ENCODE peak calls at places on chromosomes 11 and 22, in five cellular contexts. One of them, this sample, is unnamed.

GRCh38 chr22:41347066-41347859 is 34.5 kb upstream of the TEF start:
- DNase-seq in psoas muscle: no peak
- DNase-seq in GM13976: no peak
- DNase-seq in K562: no peak
- DNase-seq in dorsolateral prefrontal cortex: no peak
- DNase-seq in this sample: no peak

GRCh38 chr11:37504066-37504611 is 906.1 kb upstream of the RAG2 start:
- DNase-seq in psoas muscle: no peak
- DNase-seq in GM13976: peak
- DNase-seq in K562: no peak
- DNase-seq in dorsolateral prefrontal cortex: no peak
- DNase-seq in this sample: peak

GRCh38 chr11:32421992-32422391 is 13.3 kb downstream of the WT1 start:
- DNase-seq in psoas muscle: no peak
- DNase-seq in GM13976: no peak
- DNase-seq in K562: no peak
- DNase-seq in dorsolateral prefrontal cortex: no peak
- DNase-seq in this sample: no peak

GRCh38 chr11:134532176-134532920 is 120.3 kb upstream of the B3GAT1 start:
- DNase-seq in psoas muscle: no peak
- DNase-seq in GM13976: no peak
- DNase-seq in K562: no peak
- DNase-seq in dorsolateral prefrontal cortex: no peak
- DNase-seq in this sample: no peak

GRCh38 chr11:68127791-68128681 is 6.8 kb upstream of the CHKA start:
- DNase-seq in psoas muscle: peak
- DNase-seq in GM13976: peak
- DNase-seq in K562: peak
- DNase-seq in dorsolateral prefrontal cortex: peak
- DNase-seq in this sample: no peak

GRCh38 chr11:64638017-64638664 is 47.1 kb downstream of the SLC22A12 start:
- DNase-seq in psoas muscle: no peak
- DNase-seq in GM13976: no peak
- DNase-seq in K562: no peak
- DNase-seq in dorsolateral prefrontal cortex: peak
- DNase-seq in this sample: no peak

GRCh38 chr11:115930886-115931537 is 426.8 kb upstream of the CADM1 start:
- DNase-seq in psoas muscle: no peak
- DNase-seq in GM13976: no peak
- DNase-seq in K562: no peak
- DNase-seq in dorsolateral prefrontal cortex: no peak
- DNase-seq in this sample: no peak

GRCh38 chr11:1499899-1500298 is 13.3 kb upstream of the MOB2 start:
- DNase-seq in psoas muscle: no peak
- DNase-seq in GM13976: no peak
- DNase-seq in K562: no peak
- DNase-seq in dorsolateral prefrontal cortex: no peak
- DNase-seq in this sample: no peak

GRCh38 chr11:122785156-122785605 is 53.1 kb upstream of the CRTAM start:
- DNase-seq in psoas muscle: no peak
- DNase-seq in GM13976: no peak
- DNase-seq in K562: no peak
- DNase-seq in dorsolateral prefrontal cortex: no peak
- DNase-seq in this sample: no peak

GRCh38 chr11:77375114-77375513 is 73.6 kb upstream of the GDPD4 start:
- DNase-seq in psoas muscle: no peak
- DNase-seq in GM13976: no peak
- DNase-seq in K562: no peak
- DNase-seq in dorsolateral prefrontal cortex: no peak
- DNase-seq in this sample: no peak

GRCh38 chr11:82718841-82719240 is 14.8 kb downstream of the FAM181B start:
- DNase-seq in psoas muscle: no peak
- DNase-seq in GM13976: no peak
- DNase-seq in K562: no peak
- DNase-seq in dorsolateral prefrontal cortex: no peak
- DNase-seq in this sample: no peak

GRCh38 chr11:134261626-134262488 is 8.5 kb downstream of the ACAD8 start:
- DNase-seq in psoas muscle: no peak
- DNase-seq in GM13976: peak
- DNase-seq in K562: peak
- DNase-seq in dorsolateral prefrontal cortex: no peak
- DNase-seq in this sample: peak

GRCh38 chr11:27509953-27510352 is 3.4 kb upstream of the LIN7C start:
- DNase-seq in psoas muscle: no peak
- DNase-seq in GM13976: no peak
- DNase-seq in K562: no peak
- DNase-seq in dorsolateral prefrontal cortex: no peak
- DNase-seq in this sample: no peak

GRCh38 chr22:49297871-49298721 is 529.6 kb downstream of the BRD1 start:
- DNase-seq in psoas muscle: no peak
- DNase-seq in GM13976: no peak
- DNase-seq in K562: no peak
- DNase-seq in dorsolateral prefrontal cortex: no peak
- DNase-seq in this sample: no peak

GRCh38 chr22:40218723-40219294 is 41.1 kb downstream of the TNRC6B start:
- DNase-seq in psoas muscle: no peak
- DNase-seq in GM13976: no peak
- DNase-seq in K562: no peak
- DNase-seq in dorsolateral prefrontal cortex: no peak
- DNase-seq in this sample: no peak

GRCh38 chr22:37045958-37046357 is 5.6 kb upstream of the KCTD17 start:
- DNase-seq in psoas muscle: no peak
- DNase-seq in GM13976: no peak
- DNase-seq in K562: no peak
- DNase-seq in dorsolateral prefrontal cortex: no peak
- DNase-seq in this sample: peak
- TF ChIP-seq CTCF in psoas muscle: no peak
- TF ChIP-seq CTCF in GM13976: peak
- TF ChIP-seq CTCF in K562: peak
- TF ChIP-seq CTCF in dorsolateral prefrontal cortex: peak
- TF ChIP-seq CTCF in this sample: peak

DNA sequence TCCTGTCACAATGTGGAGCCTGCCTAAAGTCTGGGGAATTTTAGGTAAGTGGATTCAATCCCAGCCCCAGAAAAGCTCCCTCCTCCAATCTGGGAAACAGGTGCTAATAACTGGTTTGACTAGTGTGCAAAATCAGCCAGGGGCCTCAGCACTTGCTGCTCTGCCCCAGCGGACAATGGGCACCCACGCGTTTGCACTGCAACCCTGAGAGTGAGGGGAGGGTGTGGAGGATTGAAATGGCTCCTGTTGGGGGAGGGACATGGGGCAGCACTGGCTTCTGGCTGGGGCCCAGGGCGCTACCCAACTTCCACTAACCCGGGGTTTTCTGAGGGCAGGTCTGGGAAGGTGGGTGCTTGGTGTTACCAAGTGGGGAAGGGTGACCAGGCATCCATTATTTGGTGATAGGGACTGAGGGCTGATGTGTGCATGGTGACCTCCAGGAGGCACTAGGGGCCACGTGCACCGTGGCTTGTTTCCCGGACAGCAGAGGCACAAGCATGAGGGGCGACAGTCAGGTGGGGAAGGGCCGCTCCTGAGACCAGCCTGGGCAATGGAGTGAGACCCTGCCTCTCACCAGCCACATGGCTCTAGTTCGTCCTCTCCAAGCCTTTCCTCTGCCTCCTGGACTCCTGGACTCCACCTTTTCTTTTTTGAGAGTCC is 4.3 kb upstream of the PNPLA5 start:
- DNase-seq in psoas muscle: no peak
- DNase-seq in GM13976: no peak
- DNase-seq in K562: peak
- DNase-seq in dorsolateral prefrontal cortex: no peak
- DNase-seq in this sample: no peak
- TF ChIP-seq CTCF in psoas muscle: no peak
- TF ChIP-seq CTCF in GM13976: no peak
- TF ChIP-seq CTCF in K562: peak
- TF ChIP-seq CTCF in dorsolateral prefrontal cortex: no peak
- TF ChIP-seq CTCF in this sample: no peak

GRCh38 chr11:72848846-72849466 is 34.7 kb downstream of the ATG16L2 start:
- DNase-seq in psoas muscle: no peak
- DNase-seq in GM13976: peak
- DNase-seq in K562: peak
- DNase-seq in dorsolateral prefrontal cortex: no peak
- DNase-seq in this sample: peak
- TF ChIP-seq CTCF in psoas muscle: peak
- TF ChIP-seq CTCF in GM13976: peak
- TF ChIP-seq CTCF in K562: peak
- TF ChIP-seq CTCF in dorsolateral prefrontal cortex: peak
- TF ChIP-seq CTCF in this sample: peak

DNA sequence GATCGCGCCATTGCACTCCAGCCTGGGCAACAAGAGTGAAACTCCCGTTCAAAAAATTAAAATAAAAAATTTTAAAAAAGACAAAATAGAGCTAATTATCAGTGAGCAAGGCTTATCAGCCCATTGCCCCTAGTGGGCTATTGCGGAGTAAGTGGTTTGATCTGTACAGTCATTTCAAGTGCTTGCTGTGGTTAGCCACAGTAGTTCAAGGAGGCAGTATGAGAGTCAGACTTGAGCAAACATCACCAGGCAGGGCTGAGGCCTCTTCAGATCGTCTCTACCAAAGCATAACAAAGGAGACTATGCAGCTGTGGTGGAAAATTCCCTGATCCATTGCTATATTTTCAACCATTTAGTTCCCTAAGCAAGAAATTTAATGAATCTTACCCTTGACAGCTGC is 4.3 kb upstream of the SBF2 start:
- DNase-seq in psoas muscle: no peak
- DNase-seq in GM13976: peak
- DNase-seq in K562: no peak
- DNase-seq in dorsolateral prefrontal cortex: no peak
- DNase-seq in this sample: peak
- TF ChIP-seq CTCF in psoas muscle: no peak
- TF ChIP-seq CTCF in GM13976: no peak
- TF ChIP-seq CTCF in K562: no peak
- TF ChIP-seq CTCF in dorsolateral prefrontal cortex: no peak
- TF ChIP-seq CTCF in this sample: peak

GRCh38 chr11:72072348-72072747 is 8.0 kb downstream of the NUMA1 start:
- DNase-seq in psoas muscle: no peak
- DNase-seq in GM13976: no peak
- DNase-seq in K562: no peak
- DNase-seq in dorsolateral prefrontal cortex: no peak
- DNase-seq in this sample: peak

GRCh38 chr11:72078477-72078876 is 1.9 kb downstream of the NUMA1 start:
- DNase-seq in psoas muscle: no peak
- DNase-seq in GM13976: no peak
- DNase-seq in K562: no peak
- DNase-seq in dorsolateral prefrontal cortex: no peak
- DNase-seq in this sample: no peak

GRCh38 chr11:72070486-72070885 is 9.9 kb downstream of the NUMA1 start:
- DNase-seq in psoas muscle: no peak
- DNase-seq in GM13976: no peak
- DNase-seq in K562: no peak
- DNase-seq in dorsolateral prefrontal cortex: no peak
- DNase-seq in this sample: no peak

GRCh38 chr11:72075756-72076155 is 4.6 kb downstream of the NUMA1 start:
- DNase-seq in psoas muscle: no peak
- DNase-seq in GM13976: no peak
- DNase-seq in K562: no peak
- DNase-seq in dorsolateral prefrontal cortex: no peak
- DNase-seq in this sample: no peak

DNA sequence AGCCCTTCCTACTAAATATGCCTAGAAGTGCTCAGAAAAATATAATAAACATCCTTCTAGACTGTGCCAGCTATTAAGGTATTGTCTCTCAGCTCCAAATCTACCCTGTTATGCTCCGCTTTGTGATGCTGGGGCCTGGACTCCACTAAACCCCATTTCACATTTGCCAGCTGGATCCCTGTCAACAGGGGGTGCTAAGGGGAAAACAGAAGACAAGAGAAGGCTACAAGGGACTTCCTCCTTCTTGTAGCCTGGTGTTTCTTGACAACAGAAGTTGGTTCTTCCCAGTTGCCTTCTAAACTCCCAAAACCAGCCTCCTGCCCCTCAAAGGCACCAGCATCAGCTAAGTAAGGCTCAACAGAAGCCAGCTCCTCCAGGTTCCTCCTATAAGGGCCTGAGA is 5.2 kb downstream of the NUMA1 start:
- DNase-seq in psoas muscle: no peak
- DNase-seq in GM13976: no peak
- DNase-seq in K562: peak
- DNase-seq in dorsolateral prefrontal cortex: no peak
- DNase-seq in this sample: no peak
- TF ChIP-seq CTCF in psoas muscle: no peak
- TF ChIP-seq CTCF in GM13976: peak
- TF ChIP-seq CTCF in K562: peak
- TF ChIP-seq CTCF in dorsolateral prefrontal cortex: no peak
- TF ChIP-seq CTCF in this sample: no peak

DNA sequence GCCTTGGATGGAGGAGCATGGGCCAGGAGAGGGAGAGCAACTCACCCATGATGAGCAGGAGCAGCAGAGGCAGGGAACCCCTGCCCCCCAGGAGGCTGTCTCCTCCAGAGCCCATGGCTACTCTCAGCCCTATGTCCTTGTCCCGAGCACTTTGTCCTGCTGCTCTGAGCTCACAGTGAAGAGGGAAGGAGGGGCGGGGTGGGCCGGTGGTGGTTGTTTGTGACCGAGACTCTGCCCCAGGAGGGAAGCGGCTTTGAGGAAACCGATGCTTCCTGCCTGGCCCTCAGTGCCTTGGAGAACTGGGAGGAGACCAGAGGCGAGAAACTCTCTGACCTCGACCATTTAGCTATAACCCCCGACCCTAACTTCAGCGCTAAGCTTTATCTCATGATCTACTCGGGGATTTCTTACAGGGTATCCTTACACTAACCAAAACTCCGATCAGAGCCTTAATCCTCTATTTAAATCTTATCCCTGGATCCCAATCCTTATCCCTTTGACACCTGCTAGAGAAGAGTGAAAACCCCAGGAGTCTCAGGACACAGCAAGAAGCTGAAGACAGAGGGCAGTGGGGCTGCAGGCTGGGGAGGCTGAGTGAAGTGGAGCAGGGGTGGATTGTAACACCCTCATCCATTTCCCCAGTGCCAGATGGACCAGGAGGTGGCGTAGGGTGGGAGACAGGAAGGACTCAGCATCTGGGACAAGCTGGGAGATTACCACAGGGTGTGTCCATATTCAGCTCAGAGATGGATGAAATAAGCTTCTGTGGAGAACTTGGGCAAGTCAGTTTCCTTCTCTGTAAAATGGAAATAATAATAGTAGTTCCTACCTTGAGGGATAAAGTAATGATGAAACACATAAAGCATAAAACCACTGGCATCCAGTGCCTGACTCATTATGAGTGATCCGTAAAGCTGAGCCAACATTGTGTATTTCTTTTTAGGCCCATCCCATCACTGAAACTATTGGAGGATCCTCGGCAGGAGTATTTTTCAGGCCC is at the start of gene ROBO4:
- DNase-seq in psoas muscle: peak
- DNase-seq in GM13976: no peak
- DNase-seq in K562: no peak
- DNase-seq in dorsolateral prefrontal cortex: no peak
- DNase-seq in this sample: no peak
- TF ChIP-seq CTCF in psoas muscle: no peak
- TF ChIP-seq CTCF in GM13976: no peak
- TF ChIP-seq CTCF in K562: no peak
- TF ChIP-seq CTCF in dorsolateral prefrontal cortex: no peak
- TF ChIP-seq CTCF in this sample: no peak

This sample was measured in activated CD8-positive, alpha-beta T cell treated with anti-CD3 and anti-CD28 coated beads for 36 hours.